ENCODE peak calls at places on chromosomes 2 and 18, in ten cellular contexts. One of them, this sample, is unnamed.

GRCh38 chr2:65729246-65729645 is 296.8 kb upstream of the SPRED2 start:
- DNase-seq in A549: no peak
- DNase-seq in gastrocnemius medialis: peak; percentile 14
- DNase-seq in cardiac muscle cell: no peak
- DNase-seq in Karpas-422: no peak
- DNase-seq in kidney: no peak
- DNase-seq in mucosa of descending colon: no peak
- DNase-seq in PC-3: no peak
- DNase-seq in transverse colon: no peak
- DNase-seq in tibial artery: no peak
- DNase-seq in this sample: no peak

GRCh38 chr18:71130351-71130750 is 841.5 kb downstream of the SOCS6 start:
- DNase-seq in A549: no peak
- DNase-seq in gastrocnemius medialis: no peak
- DNase-seq in cardiac muscle cell: no peak
- DNase-seq in Karpas-422: no peak
- DNase-seq in kidney: no peak
- DNase-seq in mucosa of descending colon: no peak
- DNase-seq in PC-3: no peak
- DNase-seq in transverse colon: no peak
- DNase-seq in tibial artery: no peak
- DNase-seq in this sample: no peak

GRCh38 chr2:189076572-189076971 is 102.4 kb downstream of the COL3A1 start:
- DNase-seq in A549: no peak
- DNase-seq in gastrocnemius medialis: peak; percentile 34
- DNase-seq in cardiac muscle cell: no peak
- DNase-seq in Karpas-422: no peak
- DNase-seq in kidney: no peak
- DNase-seq in mucosa of descending colon: no peak
- DNase-seq in PC-3: peak; percentile 12
- DNase-seq in transverse colon: peak; percentile 8
- DNase-seq in tibial artery: peak; percentile 71
- DNase-seq in this sample: no peak

GRCh38 chr2:56444339-56444738 is 260.5 kb downstream of the CCDC85A start:
- DNase-seq in A549: peak; percentile 18
- DNase-seq in gastrocnemius medialis: no peak
- DNase-seq in cardiac muscle cell: peak; percentile 79
- DNase-seq in Karpas-422: no peak
- DNase-seq in kidney: peak; percentile 90
- DNase-seq in mucosa of descending colon: peak; percentile 75
- DNase-seq in PC-3: peak; percentile 48
- DNase-seq in transverse colon: peak; percentile 74
- DNase-seq in tibial artery: no peak
- DNase-seq in this sample: no peak

GRCh38 chr18:68033466-68033865 is 516.9 kb upstream of the DSEL start:
- DNase-seq in A549: no peak
- DNase-seq in gastrocnemius medialis: no peak
- DNase-seq in cardiac muscle cell: no peak
- DNase-seq in Karpas-422: no peak
- DNase-seq in kidney: no peak
- DNase-seq in mucosa of descending colon: no peak
- DNase-seq in PC-3: peak; percentile 9
- DNase-seq in transverse colon: no peak
- DNase-seq in tibial artery: no peak
- DNase-seq in this sample: no peak

GRCh38 chr2:27956895-27957294 is 66.4 kb downstream of the BABAM2 start:
- DNase-seq in A549: no peak
- DNase-seq in gastrocnemius medialis: no peak
- DNase-seq in cardiac muscle cell: no peak
- DNase-seq in Karpas-422: no peak
- DNase-seq in kidney: no peak
- DNase-seq in mucosa of descending colon: no peak
- DNase-seq in PC-3: peak; percentile 50
- DNase-seq in transverse colon: no peak
- DNase-seq in tibial artery: no peak
- DNase-seq in this sample: no peak

GRCh38 chr2:223674998-223675609 is 72.9 kb upstream of the SCG2 start:
- DNase-seq in A549: peak; percentile 70
- DNase-seq in gastrocnemius medialis: no peak
- DNase-seq in cardiac muscle cell: no peak
- DNase-seq in Karpas-422: peak; percentile 47
- DNase-seq in kidney: no peak
- DNase-seq in mucosa of descending colon: no peak
- DNase-seq in PC-3: peak; percentile 61
- DNase-seq in transverse colon: no peak
- DNase-seq in tibial artery: no peak
- DNase-seq in this sample: no peak

GRCh38 chr2:179343945-179344279 is 79.3 kb upstream of the SESTD1 start:
- DNase-seq in A549: no peak
- DNase-seq in gastrocnemius medialis: no peak
- DNase-seq in cardiac muscle cell: no peak
- DNase-seq in Karpas-422: no peak
- DNase-seq in kidney: no peak
- DNase-seq in mucosa of descending colon: no peak
- DNase-seq in PC-3: no peak
- DNase-seq in transverse colon: no peak
- DNase-seq in tibial artery: no peak
- DNase-seq in this sample: no peak

DNA sequence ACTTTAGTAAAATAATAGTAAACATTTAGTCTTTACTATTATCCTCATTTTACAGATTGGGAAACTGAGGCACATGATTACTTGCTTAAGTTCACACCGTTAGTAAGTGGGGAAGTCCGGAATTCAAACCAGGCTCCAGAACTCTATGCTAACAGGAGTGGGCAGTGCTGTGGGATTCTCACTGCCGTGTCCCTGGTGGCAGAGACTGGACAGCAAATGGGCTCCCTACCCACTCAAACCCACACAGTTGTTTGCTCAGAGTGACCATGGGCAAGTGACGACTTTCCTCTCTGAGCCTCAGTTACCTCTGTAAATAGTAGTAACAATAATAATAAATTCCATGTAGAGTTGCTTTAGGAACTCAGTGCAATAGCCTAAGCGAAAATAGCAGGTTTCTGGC is 24.0 kb downstream of the MAIP1 start:
- DNase-seq in A549: no peak
- DNase-seq in gastrocnemius medialis: no peak
- DNase-seq in cardiac muscle cell: no peak
- DNase-seq in Karpas-422: no peak
- DNase-seq in kidney: no peak
- DNase-seq in mucosa of descending colon: no peak
- DNase-seq in PC-3: no peak
- DNase-seq in transverse colon: no peak
- DNase-seq in tibial artery: no peak
- DNase-seq in this sample: no peak
- H3K4me1 ChIP-seq in A549: peaks cover 41% of the 10 kb centered on the region
- H3K4me1 ChIP-seq in gastrocnemius medialis: peaks cover 8% of the 10 kb centered on the region
- H3K4me1 ChIP-seq in cardiac muscle cell: no peaks in the 10 kb centered on the region
- H3K4me1 ChIP-seq in Karpas-422: no peaks in the 10 kb centered on the region
- H3K4me1 ChIP-seq in kidney: peaks cover 2% of the 10 kb centered on the region
- H3K4me1 ChIP-seq in mucosa of descending colon: peaks cover 15% of the 10 kb centered on the region
- H3K4me1 ChIP-seq in PC-3: peaks cover 26% of the 10 kb centered on the region
- H3K4me1 ChIP-seq in transverse colon: no peaks in the 10 kb centered on the region
- H3K4me1 ChIP-seq in tibial artery: peaks cover 5% of the 10 kb centered on the region
- H3K4me1 ChIP-seq in this sample: peaks cover 5% of the 10 kb centered on the region

GRCh38 chr2:215613265-215613664 is 177.4 kb upstream of the FN1 start:
- DNase-seq in A549: no peak
- DNase-seq in gastrocnemius medialis: no peak
- DNase-seq in cardiac muscle cell: peak; percentile 7
- DNase-seq in Karpas-422: no peak
- DNase-seq in kidney: no peak
- DNase-seq in mucosa of descending colon: no peak
- DNase-seq in PC-3: peak; percentile 16
- DNase-seq in transverse colon: no peak
- DNase-seq in tibial artery: no peak
- DNase-seq in this sample: no peak

GRCh38 chr2:215611609-215612386 is 175.9 kb upstream of the FN1 start:
- DNase-seq in A549: no peak
- DNase-seq in gastrocnemius medialis: no peak
- DNase-seq in cardiac muscle cell: peak; percentile 35
- DNase-seq in Karpas-422: no peak
- DNase-seq in kidney: no peak
- DNase-seq in mucosa of descending colon: no peak
- DNase-seq in PC-3: no peak
- DNase-seq in transverse colon: no peak
- DNase-seq in tibial artery: no peak
- DNase-seq in this sample: no peak

GRCh38 chr2:215614296-215614695 is 178.4 kb upstream of the FN1 start:
- DNase-seq in A549: no peak
- DNase-seq in gastrocnemius medialis: no peak
- DNase-seq in cardiac muscle cell: no peak
- DNase-seq in Karpas-422: no peak
- DNase-seq in kidney: no peak
- DNase-seq in mucosa of descending colon: no peak
- DNase-seq in PC-3: no peak
- DNase-seq in transverse colon: no peak
- DNase-seq in tibial artery: no peak
- DNase-seq in this sample: no peak

GRCh38 chr2:215615067-215615828 is 179.4 kb upstream of the FN1 start:
- DNase-seq in A549: no peak
- DNase-seq in gastrocnemius medialis: no peak
- DNase-seq in cardiac muscle cell: no peak
- DNase-seq in Karpas-422: no peak
- DNase-seq in kidney: peak; percentile 63
- DNase-seq in mucosa of descending colon: no peak
- DNase-seq in PC-3: no peak
- DNase-seq in transverse colon: no peak
- DNase-seq in tibial artery: no peak
- DNase-seq in this sample: no peak

DNA sequence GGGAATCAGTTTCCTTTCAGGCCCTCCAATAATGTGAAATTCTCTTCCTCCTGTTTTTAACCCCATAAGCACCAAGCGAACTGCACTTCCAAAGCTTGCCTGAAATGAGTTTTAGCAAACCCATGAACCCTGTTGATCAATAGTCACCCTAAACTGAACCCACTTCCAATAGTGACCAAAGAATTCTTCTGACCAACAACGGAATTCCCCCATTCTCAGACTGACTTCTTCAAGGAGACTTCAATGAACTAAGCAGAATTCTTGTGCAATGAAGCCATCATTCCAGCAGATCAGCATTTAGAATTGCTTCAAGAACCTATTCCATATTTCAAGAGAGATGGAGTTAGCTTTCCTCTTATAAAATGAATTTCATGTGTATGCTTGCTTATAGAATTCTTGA is 176.9 kb upstream of the FN1 start:
- DNase-seq in A549: peak; percentile 22
- DNase-seq in gastrocnemius medialis: no peak
- DNase-seq in cardiac muscle cell: no peak
- DNase-seq in Karpas-422: no peak
- DNase-seq in kidney: no peak
- DNase-seq in mucosa of descending colon: no peak
- DNase-seq in PC-3: no peak
- DNase-seq in transverse colon: no peak
- DNase-seq in tibial artery: no peak
- DNase-seq in this sample: no peak
- H3K4me1 ChIP-seq in A549: peaks cover 21% of the 10 kb centered on the region
- H3K4me1 ChIP-seq in gastrocnemius medialis: no peaks in the 10 kb centered on the region
- H3K4me1 ChIP-seq in cardiac muscle cell: peaks cover 19% of the 10 kb centered on the region
- H3K4me1 ChIP-seq in Karpas-422: peaks cover 7% of the 10 kb centered on the region
- H3K4me1 ChIP-seq in kidney: no peaks in the 10 kb centered on the region
- H3K4me1 ChIP-seq in mucosa of descending colon: no peaks in the 10 kb centered on the region
- H3K4me1 ChIP-seq in PC-3: peaks cover 5% of the 10 kb centered on the region
- H3K4me1 ChIP-seq in transverse colon: no peaks in the 10 kb centered on the region
- H3K4me1 ChIP-seq in tibial artery: no peaks in the 10 kb centered on the region
- H3K4me1 ChIP-seq in this sample: peaks cover 2% of the 10 kb centered on the region

DNA sequence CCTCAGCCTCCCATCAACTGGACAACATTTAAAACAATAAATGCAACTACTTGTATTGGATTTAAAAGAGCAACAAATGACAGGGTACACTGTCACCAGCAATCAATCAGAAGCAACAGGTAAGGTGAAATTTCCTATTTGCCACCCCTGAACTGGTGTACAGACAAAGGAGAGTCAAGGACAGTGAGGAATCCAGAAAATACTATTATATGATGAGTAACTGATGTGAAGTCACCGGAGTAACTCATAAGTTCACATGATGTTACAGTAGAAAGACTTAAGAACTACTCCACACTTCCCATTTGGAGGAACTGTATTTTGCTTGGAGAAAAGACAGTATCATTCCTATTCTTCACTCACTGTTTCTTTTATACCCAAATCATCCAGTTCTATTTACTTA is 4.1 kb upstream of the STAT1 start:
- DNase-seq in A549: no peak
- DNase-seq in gastrocnemius medialis: no peak
- DNase-seq in cardiac muscle cell: no peak
- DNase-seq in Karpas-422: no peak
- DNase-seq in kidney: no peak
- DNase-seq in mucosa of descending colon: no peak
- DNase-seq in PC-3: no peak
- DNase-seq in transverse colon: no peak
- DNase-seq in tibial artery: no peak
- DNase-seq in this sample: no peak
- H3K4me1 ChIP-seq in A549: peaks cover 39% of the 10 kb centered on the region
- H3K4me1 ChIP-seq in gastrocnemius medialis: peaks cover 18% of the 10 kb centered on the region
- H3K4me1 ChIP-seq in cardiac muscle cell: peaks cover 11% of the 10 kb centered on the region
- H3K4me1 ChIP-seq in Karpas-422: peaks cover 28% of the 10 kb centered on the region
- H3K4me1 ChIP-seq in kidney: peaks cover 11% of the 10 kb centered on the region
- H3K4me1 ChIP-seq in mucosa of descending colon: peaks cover 11% of the 10 kb centered on the region
- H3K4me1 ChIP-seq in PC-3: peaks cover 22% of the 10 kb centered on the region
- H3K4me1 ChIP-seq in transverse colon: no peaks in the 10 kb centered on the region
- H3K4me1 ChIP-seq in tibial artery: peaks cover 1% of the 10 kb centered on the region
- H3K4me1 ChIP-seq in this sample: peaks cover 10% of the 10 kb centered on the region

GRCh38 chr18:50654658-50655550 is 95.0 kb downstream of the MAPK4 start:
- DNase-seq in A549: no peak
- DNase-seq in gastrocnemius medialis: peak; percentile 74
- DNase-seq in cardiac muscle cell: peak; percentile 40
- DNase-seq in Karpas-422: no peak
- DNase-seq in kidney: no peak
- DNase-seq in mucosa of descending colon: no peak
- DNase-seq in PC-3: no peak
- DNase-seq in transverse colon: no peak
- DNase-seq in tibial artery: peak; percentile 75
- DNase-seq in this sample: no peak

GRCh38 chr18:50658601-50659000 is 98.7 kb downstream of the MAPK4 start:
- DNase-seq in A549: no peak
- DNase-seq in gastrocnemius medialis: no peak
- DNase-seq in cardiac muscle cell: no peak
- DNase-seq in Karpas-422: no peak
- DNase-seq in kidney: no peak
- DNase-seq in mucosa of descending colon: no peak
- DNase-seq in PC-3: no peak
- DNase-seq in transverse colon: no peak
- DNase-seq in tibial artery: no peak
- DNase-seq in this sample: no peak

GRCh38 chr18:50659091-50660003 is 99.5 kb downstream of the MAPK4 start:
- DNase-seq in A549: peak; percentile 44
- DNase-seq in gastrocnemius medialis: peak; percentile 56
- DNase-seq in cardiac muscle cell: peak; percentile 78
- DNase-seq in Karpas-422: no peak
- DNase-seq in kidney: no peak
- DNase-seq in mucosa of descending colon: no peak
- DNase-seq in PC-3: peak; percentile 27
- DNase-seq in transverse colon: no peak
- DNase-seq in tibial artery: peak; percentile 79
- DNase-seq in this sample: no peak

GRCh38 chr18:50656396-50656795 is 96.5 kb downstream of the MAPK4 start:
- DNase-seq in A549: no peak
- DNase-seq in gastrocnemius medialis: peak; percentile 60
- DNase-seq in cardiac muscle cell: no peak
- DNase-seq in Karpas-422: no peak
- DNase-seq in kidney: no peak
- DNase-seq in mucosa of descending colon: no peak
- DNase-seq in PC-3: no peak
- DNase-seq in transverse colon: no peak
- DNase-seq in tibial artery: no peak
- DNase-seq in this sample: no peak

DNA sequence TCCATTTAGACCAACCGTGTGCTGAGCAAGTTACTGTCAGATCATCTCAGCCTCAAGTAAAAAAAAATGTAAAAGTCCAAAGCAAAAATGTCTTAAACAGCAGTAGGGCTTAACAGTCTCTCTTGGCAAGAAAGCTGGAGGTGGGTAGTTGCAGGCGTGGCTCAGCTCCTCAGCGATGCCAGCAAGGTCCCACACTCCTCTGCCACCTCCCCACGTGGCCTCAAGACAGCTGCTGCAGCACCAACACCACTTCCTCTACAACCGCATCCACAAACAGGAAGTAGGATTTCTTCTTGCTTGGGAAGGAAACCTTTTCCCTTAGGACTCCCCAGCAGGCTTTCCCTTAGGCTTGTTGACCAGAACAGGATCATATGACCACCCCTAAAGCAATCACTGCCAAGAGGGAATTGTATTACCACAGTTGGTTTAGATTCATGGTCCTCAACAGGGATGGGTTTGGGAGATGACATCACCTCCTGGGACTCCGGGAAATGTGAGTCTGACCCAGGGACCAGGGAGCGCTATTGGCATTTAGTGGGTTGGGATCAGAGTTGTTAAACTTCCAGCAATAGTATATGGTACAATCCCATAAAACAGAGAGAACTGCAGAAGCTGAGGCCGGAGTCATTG is 97.1 kb downstream of the MAPK4 start:
- DNase-seq in A549: no peak
- DNase-seq in gastrocnemius medialis: peak; percentile 54
- DNase-seq in cardiac muscle cell: no peak
- DNase-seq in Karpas-422: no peak
- DNase-seq in kidney: no peak
- DNase-seq in mucosa of descending colon: no peak
- DNase-seq in PC-3: no peak
- DNase-seq in transverse colon: no peak
- DNase-seq in tibial artery: no peak
- DNase-seq in this sample: no peak
- H3K4me1 ChIP-seq in A549: no peaks in the 10 kb centered on the region
- H3K4me1 ChIP-seq in gastrocnemius medialis: peaks cover 47% of the 10 kb centered on the region
- H3K4me1 ChIP-seq in cardiac muscle cell: peaks cover 48% of the 10 kb centered on the region
- H3K4me1 ChIP-seq in Karpas-422: no peaks in the 10 kb centered on the region
- H3K4me1 ChIP-seq in kidney: peaks cover 12% of the 10 kb centered on the region
- H3K4me1 ChIP-seq in mucosa of descending colon: no peaks in the 10 kb centered on the region
- H3K4me1 ChIP-seq in PC-3: no peaks in the 10 kb centered on the region
- H3K4me1 ChIP-seq in transverse colon: peaks cover 5% of the 10 kb centered on the region
- H3K4me1 ChIP-seq in tibial artery: peaks cover 45% of the 10 kb centered on the region
- H3K4me1 ChIP-seq in this sample: peaks cover 64% of the 10 kb centered on the region

This sample was measured in thoracic aorta.